ENCODE peak calls at places on chromosomes 2 and 18, in seven cellular contexts. One of them, this sample, is unnamed. For H3K36me3, the result is how much of the 10 kb centered on the place peaks cover.

GRCh38 chr18:42429208-42429607 is 474.2 kb downstream of the PIK3C3 start:
- DNase-seq in OCI-LY7: no peak
- DNase-seq in cardiac muscle cell: no peak
- DNase-seq in keratinocyte: no peak
- DNase-seq in heart right ventricle: no peak
- DNase-seq in bronchial epithelial cell: no peak
- DNase-seq in K562: no peak
- DNase-seq in this sample: no peak

GRCh38 chr2:224222320-224222719 is 179.6 kb downstream of the FAM124B start:
- DNase-seq in OCI-LY7: no peak
- DNase-seq in cardiac muscle cell: peak
- DNase-seq in keratinocyte: no peak
- DNase-seq in heart right ventricle: no peak
- DNase-seq in bronchial epithelial cell: peak
- DNase-seq in K562: no peak
- DNase-seq in this sample: no peak

GRCh38 chr2:69547984-69548715 is 95.4 kb downstream of the AAK1 start:
- DNase-seq in OCI-LY7: no peak
- DNase-seq in cardiac muscle cell: peak
- DNase-seq in keratinocyte: no peak
- DNase-seq in heart right ventricle: no peak
- DNase-seq in bronchial epithelial cell: no peak
- DNase-seq in K562: no peak
- DNase-seq in this sample: no peak

GRCh38 chr2:171788316-171788993 is 101.2 kb downstream of the DYNC1I2 start:
- DNase-seq in OCI-LY7: no peak
- DNase-seq in cardiac muscle cell: no peak
- DNase-seq in keratinocyte: no peak
- DNase-seq in heart right ventricle: no peak
- DNase-seq in bronchial epithelial cell: no peak
- DNase-seq in K562: no peak
- DNase-seq in this sample: no peak

GRCh38 chr2:193776988-193777387 is 1582.3 kb upstream of the TMEFF2 start:
- DNase-seq in OCI-LY7: peak
- DNase-seq in cardiac muscle cell: no peak
- DNase-seq in keratinocyte: no peak
- DNase-seq in heart right ventricle: no peak
- DNase-seq in bronchial epithelial cell: no peak
- DNase-seq in K562: no peak
- DNase-seq in this sample: no peak

GRCh38 chr2:239189711-239190131 is 211.1 kb downstream of the HDAC4 start:
- DNase-seq in OCI-LY7: no peak
- DNase-seq in cardiac muscle cell: no peak
- DNase-seq in keratinocyte: no peak
- DNase-seq in heart right ventricle: no peak
- DNase-seq in bronchial epithelial cell: no peak
- DNase-seq in K562: no peak
- DNase-seq in this sample: no peak

GRCh38 chr2:144936442-144936841 is 416.5 kb upstream of the ZEB2 start:
- DNase-seq in OCI-LY7: no peak
- DNase-seq in cardiac muscle cell: no peak
- DNase-seq in keratinocyte: no peak
- DNase-seq in heart right ventricle: no peak
- DNase-seq in bronchial epithelial cell: no peak
- DNase-seq in K562: no peak
- DNase-seq in this sample: no peak

GRCh38 chr18:9831723-9832199 is 54.0 kb upstream of the TXNDC2 start:
- DNase-seq in OCI-LY7: no peak
- DNase-seq in cardiac muscle cell: no peak
- DNase-seq in keratinocyte: no peak
- DNase-seq in heart right ventricle: no peak
- DNase-seq in bronchial epithelial cell: no peak
- DNase-seq in K562: no peak
- DNase-seq in this sample: no peak

GRCh38 chr2:100612388-100613000 is 49.7 kb downstream of the PDCL3 start:
- DNase-seq in OCI-LY7: no peak
- DNase-seq in cardiac muscle cell: no peak
- DNase-seq in keratinocyte: no peak
- DNase-seq in heart right ventricle: no peak
- DNase-seq in bronchial epithelial cell: no peak
- DNase-seq in K562: no peak
- DNase-seq in this sample: no peak

GRCh38 chr2:24077535-24077877 is 1.4 kb upstream of the SF3B6 start:
- DNase-seq in OCI-LY7: no peak
- DNase-seq in cardiac muscle cell: no peak
- DNase-seq in keratinocyte: no peak
- DNase-seq in heart right ventricle: no peak
- DNase-seq in bronchial epithelial cell: peak
- DNase-seq in K562: no peak
- DNase-seq in this sample: no peak

GRCh38 chr2:96897491-96898134 is 27.7 kb upstream of the SEMA4C start:
- DNase-seq in OCI-LY7: no peak
- DNase-seq in cardiac muscle cell: peak
- DNase-seq in keratinocyte: no peak
- DNase-seq in heart right ventricle: no peak
- DNase-seq in bronchial epithelial cell: peak
- DNase-seq in K562: peak
- DNase-seq in this sample: no peak

GRCh38 chr2:157489981-157490380 is 46.1 kb upstream of the CYTIP start:
- DNase-seq in OCI-LY7: no peak
- DNase-seq in cardiac muscle cell: no peak
- DNase-seq in keratinocyte: no peak
- DNase-seq in heart right ventricle: no peak
- DNase-seq in bronchial epithelial cell: no peak
- DNase-seq in K562: no peak
- DNase-seq in this sample: no peak

GRCh38 chr2:24930768-24931167 is 10.7 kb upstream of the ADCY3 start:
- DNase-seq in OCI-LY7: peak
- DNase-seq in cardiac muscle cell: no peak
- DNase-seq in keratinocyte: no peak
- DNase-seq in heart right ventricle: no peak
- DNase-seq in bronchial epithelial cell: peak
- DNase-seq in K562: no peak
- DNase-seq in this sample: peak

GRCh38 chr18:75290737-75291358 is 80.3 kb downstream of the TSHZ1 start:
- DNase-seq in OCI-LY7: no peak
- DNase-seq in cardiac muscle cell: no peak
- DNase-seq in keratinocyte: no peak
- DNase-seq in heart right ventricle: no peak
- DNase-seq in bronchial epithelial cell: no peak
- DNase-seq in K562: no peak
- DNase-seq in this sample: no peak

DNA sequence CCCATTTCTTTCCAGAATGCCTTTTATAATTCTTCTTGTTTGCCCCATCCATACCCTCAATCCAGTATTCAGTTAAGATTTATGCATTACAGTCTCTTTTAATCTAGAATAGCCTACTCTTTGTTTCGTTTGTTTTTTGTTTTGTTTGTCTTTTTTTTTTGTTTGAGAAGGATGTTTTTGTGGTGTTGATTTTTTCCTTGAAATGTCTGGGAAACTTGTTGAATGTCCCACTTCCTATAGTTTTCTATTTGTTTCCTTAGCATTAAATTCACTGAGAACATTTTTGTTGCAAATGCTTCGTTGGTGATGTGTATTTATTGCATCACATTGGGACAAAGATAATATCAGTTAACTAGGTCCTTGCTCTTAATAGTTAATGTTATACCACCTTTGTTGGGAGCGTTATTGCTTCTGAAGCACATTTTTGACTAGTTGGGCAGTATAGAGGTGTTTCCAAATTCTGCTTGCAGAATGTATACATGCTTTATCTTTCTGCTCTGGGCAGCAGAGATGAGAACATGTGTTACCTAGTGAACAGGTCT is 28.9 kb downstream of the ZNF638 start:
- DNase-seq in OCI-LY7: no peak
- DNase-seq in cardiac muscle cell: no peak
- DNase-seq in keratinocyte: no peak
- DNase-seq in heart right ventricle: no peak
- DNase-seq in bronchial epithelial cell: no peak
- DNase-seq in K562: no peak
- DNase-seq in this sample: no peak
- H3K36me3 ChIP-seq in OCI-LY7: half or more
- H3K36me3 ChIP-seq in cardiac muscle cell: half or more
- H3K36me3 ChIP-seq in keratinocyte: under half
- H3K36me3 ChIP-seq in heart right ventricle: under half
- H3K36me3 ChIP-seq in bronchial epithelial cell: under half
- H3K36me3 ChIP-seq in K562: half or more
- H3K36me3 ChIP-seq in this sample: half or more

DNA sequence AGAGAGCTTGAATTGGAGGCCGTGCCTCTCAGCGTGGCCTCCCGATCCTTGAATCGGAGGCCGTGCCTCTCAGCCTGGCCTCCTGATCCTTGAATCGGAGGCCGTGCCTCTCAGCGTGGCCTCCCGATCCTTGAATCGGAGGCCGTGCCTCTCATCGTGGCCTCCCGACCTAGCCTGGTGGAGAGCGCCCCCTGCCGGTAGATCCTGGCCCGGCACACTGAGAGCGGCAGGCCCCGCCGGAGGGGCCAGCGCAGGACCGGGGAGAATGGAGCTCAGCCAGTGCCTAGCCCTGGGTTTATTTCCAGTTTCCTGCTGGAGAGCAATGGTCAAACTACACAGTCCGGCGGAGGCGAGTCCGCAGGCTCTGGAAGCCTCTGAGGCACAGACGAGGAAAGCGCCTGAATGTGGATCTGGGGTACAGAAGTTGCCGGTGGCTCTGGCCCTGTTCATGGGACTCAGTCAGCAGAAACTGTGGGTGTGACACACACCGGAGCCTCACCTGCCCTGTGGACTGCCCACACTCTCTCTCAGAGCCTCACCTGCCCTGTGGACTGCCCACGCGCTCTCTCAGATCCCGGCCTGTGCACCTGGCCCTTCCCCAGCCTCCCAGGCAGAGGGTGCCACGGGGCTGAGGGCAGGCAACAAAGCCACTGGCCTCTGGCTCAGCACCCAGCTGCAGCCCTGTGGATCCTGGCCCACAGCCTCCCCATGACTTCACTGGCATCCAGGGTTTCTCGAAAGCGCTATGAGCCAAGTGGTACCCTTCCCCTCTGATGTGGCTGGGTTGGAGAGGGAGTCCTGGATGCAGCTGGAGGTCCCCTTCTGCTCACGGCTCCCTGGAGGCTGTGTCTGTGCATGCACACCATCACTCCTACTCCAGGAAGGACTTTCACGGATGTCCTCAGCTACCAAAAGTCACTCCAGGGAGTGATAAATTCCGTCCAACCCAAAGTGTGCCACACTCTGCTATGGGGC is 1.5 kb downstream of the IL36B start:
- DNase-seq in OCI-LY7: no peak
- DNase-seq in cardiac muscle cell: no peak
- DNase-seq in keratinocyte: no peak
- DNase-seq in heart right ventricle: no peak
- DNase-seq in bronchial epithelial cell: no peak
- DNase-seq in K562: peak
- DNase-seq in this sample: no peak
- TF ChIP-seq CTCF in OCI-LY7: peak
- TF ChIP-seq CTCF in cardiac muscle cell: no peak
- TF ChIP-seq CTCF in keratinocyte: no peak
- TF ChIP-seq CTCF in heart right ventricle: no peak
- TF ChIP-seq CTCF in bronchial epithelial cell: no peak
- TF ChIP-seq CTCF in K562: peak
- TF ChIP-seq CTCF in this sample: no peak

DNA sequence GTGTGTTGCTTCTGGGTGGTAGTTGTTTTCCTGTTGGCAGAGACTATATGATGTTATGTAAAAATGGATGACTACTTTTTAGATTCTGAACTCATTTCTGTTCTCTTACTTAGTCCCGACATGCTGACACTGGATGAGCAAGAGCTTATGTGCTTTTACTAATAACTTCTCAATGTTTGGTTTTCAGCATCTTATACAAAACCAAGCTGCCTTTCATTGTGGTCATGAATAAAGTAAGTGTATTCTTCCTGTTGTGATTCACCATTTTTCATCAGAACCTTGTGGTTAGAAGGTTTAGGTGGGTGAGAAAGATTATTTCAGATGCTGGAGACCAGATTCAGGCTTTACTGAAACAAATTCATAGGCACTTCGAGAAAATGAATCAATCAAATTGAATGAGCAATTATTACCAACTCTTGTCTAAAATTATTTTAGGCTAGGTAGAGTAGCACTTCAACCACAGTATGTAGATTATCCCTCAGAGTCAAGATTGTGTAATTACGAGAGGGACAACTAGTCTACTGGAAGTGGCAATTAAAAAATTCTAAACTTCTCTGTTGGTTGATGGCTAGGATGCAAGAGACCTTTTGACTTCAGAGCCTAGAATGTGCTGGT is 9.3 kb downstream of the GPN1 start:
- DNase-seq in OCI-LY7: no peak
- DNase-seq in cardiac muscle cell: no peak
- DNase-seq in keratinocyte: peak
- DNase-seq in heart right ventricle: no peak
- DNase-seq in bronchial epithelial cell: peak
- DNase-seq in K562: no peak
- DNase-seq in this sample: no peak
- H3K36me3 ChIP-seq in OCI-LY7: half or more
- H3K36me3 ChIP-seq in cardiac muscle cell: half or more
- H3K36me3 ChIP-seq in keratinocyte: under half
- H3K36me3 ChIP-seq in heart right ventricle: under half
- H3K36me3 ChIP-seq in bronchial epithelial cell: under half
- H3K36me3 ChIP-seq in K562: half or more
- H3K36me3 ChIP-seq in this sample: half or more

GRCh38 chr2:128170776-128171175 is 79.8 kb downstream of the UGGT1 start:
- DNase-seq in OCI-LY7: no peak
- DNase-seq in cardiac muscle cell: no peak
- DNase-seq in keratinocyte: no peak
- DNase-seq in heart right ventricle: no peak
- DNase-seq in bronchial epithelial cell: no peak
- DNase-seq in K562: no peak
- DNase-seq in this sample: no peak

GRCh38 chr2:128169094-128169493 is 78.1 kb downstream of the UGGT1 start:
- DNase-seq in OCI-LY7: no peak
- DNase-seq in cardiac muscle cell: no peak
- DNase-seq in keratinocyte: no peak
- DNase-seq in heart right ventricle: no peak
- DNase-seq in bronchial epithelial cell: no peak
- DNase-seq in K562: no peak
- DNase-seq in this sample: no peak

GRCh38 chr2:128169497-128169896 is 78.5 kb downstream of the UGGT1 start:
- DNase-seq in OCI-LY7: no peak
- DNase-seq in cardiac muscle cell: peak
- DNase-seq in keratinocyte: no peak
- DNase-seq in heart right ventricle: no peak
- DNase-seq in bronchial epithelial cell: no peak
- DNase-seq in K562: no peak
- DNase-seq in this sample: no peak

GRCh38 chr2:128169933-128170709 is 79.1 kb downstream of the UGGT1 start:
- DNase-seq in OCI-LY7: no peak
- DNase-seq in cardiac muscle cell: no peak
- DNase-seq in keratinocyte: no peak
- DNase-seq in heart right ventricle: no peak
- DNase-seq in bronchial epithelial cell: no peak
- DNase-seq in K562: no peak
- DNase-seq in this sample: no peak

DNA sequence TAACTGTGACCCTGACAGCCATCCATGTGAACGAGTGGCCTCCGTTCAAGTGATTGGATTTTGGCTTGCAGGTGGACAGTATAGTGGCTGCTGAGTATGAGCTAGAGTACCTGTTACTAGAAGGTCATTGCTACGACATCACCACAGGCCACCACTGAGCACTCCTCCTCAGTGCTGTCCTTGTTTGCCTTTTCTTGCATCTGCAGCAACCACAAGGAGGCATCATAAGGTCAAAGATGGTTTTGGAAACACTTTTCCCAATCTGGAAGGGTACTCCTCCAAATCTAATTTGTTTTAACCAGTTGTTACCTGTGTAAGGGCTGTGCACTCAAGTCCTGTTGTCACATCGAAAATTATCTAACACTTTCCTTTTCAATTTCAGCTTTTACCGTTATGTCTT is 81.2 kb downstream of the UGGT1 start:
- DNase-seq in OCI-LY7: no peak
- DNase-seq in cardiac muscle cell: peak
- DNase-seq in keratinocyte: no peak
- DNase-seq in heart right ventricle: no peak
- DNase-seq in bronchial epithelial cell: no peak
- DNase-seq in K562: no peak
- DNase-seq in this sample: no peak
- TF ChIP-seq CTCF in OCI-LY7: peak
- TF ChIP-seq CTCF in cardiac muscle cell: peak
- TF ChIP-seq CTCF in keratinocyte: no peak
- TF ChIP-seq CTCF in heart right ventricle: peak
- TF ChIP-seq CTCF in bronchial epithelial cell: peak
- TF ChIP-seq CTCF in K562: peak
- TF ChIP-seq CTCF in this sample: no peak